ENCODE peak calls at places on chromosomes 12 and 14, in seven cellular contexts. H is HCT116, M is HepG2, Z is GM12878, R is HL-60, A is SK-N-SH, T is GM23338. D is an unnamed sample.

GRCh38 chr14:96997269-96997668 is 200.1 kb downstream of the VRK1 start:
- DNase-seq in M (no peak), R (no peak), A (no peak), Z (no peak), H (no peak), T (no peak), D (no peak)

GRCh38 chr12:42213954-42214426 is 24.1 kb downstream of the YAF2 start:
- DNase-seq in A (no peak), R (no peak), M (no peak), Z (no peak), H (no peak), T (no peak), D (no peak)

GRCh38 chr12:129819391-129819790 is 84.4 kb downstream of the TMEM132D start:
- DNase-seq in Z (no peak), A (no peak), M (no peak), R (no peak), T (no peak), H (no peak), D (no peak)

GRCh38 chr12:3132636-3133409 is 55.6 kb downstream of the TSPAN9 start:
- DNase-seq in Z (no peak), R (no peak), A (peak), M (no peak), T (peak), H (no peak), D (no peak)

GRCh38 chr14:74888164-74889158 is 6.7 kb downstream of the DLST start:
- DNase-seq in Z (no peak), R (no peak), A (no peak), M (no peak), T (no peak), H (peak), D (no peak)

GRCh38 chr12:84270470-84271140 is 642.0 kb downstream of the SLC6A15 start:
- DNase-seq in Z (no peak), A (no peak), T (peak), M (no peak), H (no peak), R (no peak), D (no peak)

GRCh38 chr12:76551482-76551888 is 8.1 kb downstream of the OSBPL8 start:
- DNase-seq in T (no peak), H (no peak), M (no peak), A (no peak), R (no peak), Z (no peak), D (no peak)

GRCh38 chr12:119642986-119643385 is 24.9 kb upstream of the PRKAB1 start:
- DNase-seq in H (no peak), M (no peak), T (peak), Z (no peak), R (no peak), A (no peak), D (no peak)

GRCh38 chr12:71871116-71871515 is 31.6 kb downstream of the TBC1D15 start:
- DNase-seq in M (no peak), T (no peak), H (no peak), A (no peak), Z (no peak), R (no peak), D (no peak)

GRCh38 chr12:80714055-80714454 is 2.7 kb upstream of the MYF5 start:
- DNase-seq in R (no peak), A (no peak), T (peak), H (no peak), M (no peak), Z (no peak), D (no peak)

GRCh38 chr12:32063796-32064195 is 42.9 kb upstream of the BICD1 start:
- DNase-seq in T (no peak), R (no peak), A (no peak), M (no peak), H (no peak), Z (no peak), D (no peak)

GRCh38 chr12:11703378-11703777 is 53.9 kb downstream of the ETV6 start:
- DNase-seq in T (no peak), H (no peak), Z (no peak), A (no peak), M (no peak), R (no peak), D (no peak)

GRCh38 chr14:34911209-34912150 is 36.3 kb upstream of the BAZ1A start:
- DNase-seq in T (no peak), Z (no peak), A (no peak), M (no peak), H (no peak), R (no peak), D (no peak)

GRCh38 chr14:97776890-97777564 is 979.8 kb downstream of the VRK1 start:
- DNase-seq in M (no peak), Z (no peak), A (no peak), T (no peak), H (no peak), R (no peak), D (no peak)

GRCh38 chr12:110563702-110564470 is 19.2 kb downstream of the PPTC7 start:
- DNase-seq in T (no peak), M (no peak), A (no peak), R (no peak), Z (no peak), H (no peak), D (no peak)

GRCh38 chr12:79725987-79726386 is 35.2 kb upstream of the PAWR start:
- DNase-seq in R (no peak), Z (no peak), H (no peak), A (no peak), T (no peak), M (no peak), D (no peak)

GRCh38 chr14:104843442-104844305 is 21.4 kb upstream of the CEP170B start:
- DNase-seq in R (no peak), H (no peak), A (peak), T (peak), Z (no peak), M (no peak), D (no peak)

GRCh38 chr14:103186894-103187586 is 63.8 kb downstream of the TNFAIP2 start:
- DNase-seq in M (peak), Z (no peak), R (no peak), T (peak), A (no peak), H (no peak), D (no peak)

GRCh38 chr14:95319312-95320075 is at the start of gene CLMN:
- DNase-seq in A (peak), M (no peak), R (peak), H (peak), Z (no peak), T (peak), D (no peak)

GRCh38 chr12:93048646-93049045 is 119.6 kb upstream of the EEA1 start:
- DNase-seq in Z (no peak), M (peak), A (no peak), R (no peak), H (no peak), T (no peak), D (no peak)

GRCh38 chr14:46550836-46551235 is 100.7 kb downstream of the RPL10L start:
- DNase-seq in Z (no peak), H (no peak), T (no peak), A (no peak), R (no peak), M (no peak), D (no peak)

GRCh38 chr12:47947273-47947672 is 16.1 kb upstream of the TMEM106C start:
- DNase-seq in M (no peak), Z (no peak), A (no peak), R (no peak), T (no peak), H (no peak), D (no peak)

DNA sequence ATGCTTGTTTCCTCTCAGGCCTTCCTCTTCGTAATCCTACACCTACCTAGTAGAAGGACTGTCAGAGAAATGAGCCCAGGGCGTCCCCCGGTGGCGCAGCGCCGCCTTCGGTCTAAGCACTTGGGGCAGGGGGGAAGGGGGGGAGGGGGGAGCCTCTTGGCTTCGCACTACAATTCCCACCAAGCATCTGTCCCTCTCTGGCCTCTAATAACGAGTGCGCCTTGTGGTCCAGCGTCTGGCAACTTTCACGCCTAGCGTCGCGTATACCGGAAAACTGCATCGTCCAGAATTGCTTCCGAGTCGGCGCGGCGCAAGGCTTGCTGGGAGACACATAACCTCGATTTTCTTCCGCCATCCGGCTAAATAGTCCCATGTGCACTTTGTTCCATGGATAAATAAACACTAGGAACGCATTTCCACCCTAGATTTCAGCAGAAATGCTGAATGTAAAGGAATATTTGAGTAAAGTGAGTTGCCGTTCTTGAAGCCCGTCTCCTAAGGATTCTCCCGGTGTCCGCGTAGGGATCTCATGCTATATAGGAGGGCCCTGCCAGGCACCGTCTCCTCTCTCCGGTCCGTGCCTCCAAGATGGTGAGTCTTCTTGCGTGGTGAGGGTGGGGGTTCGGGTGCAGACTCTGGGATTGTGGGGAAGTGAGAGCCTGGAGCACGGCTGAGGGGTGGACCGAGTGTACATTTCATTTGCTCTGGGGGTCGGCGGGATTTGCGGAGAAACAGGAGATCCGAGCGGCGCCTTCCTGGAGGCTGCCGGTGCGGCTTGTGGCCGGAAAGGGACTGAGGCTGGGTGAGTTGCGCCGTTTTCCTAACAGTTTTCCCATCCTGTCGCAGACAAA is at the start of gene RPS26:
- DNase-seq in Z (peak), A (peak), T (peak), R (peak), H (peak), M (peak), D (peak)
- TF ChIP-seq REST in Z (peak), A (peak), T (no peak), R (peak), H (no peak), M (no peak), D (peak)

DNA sequence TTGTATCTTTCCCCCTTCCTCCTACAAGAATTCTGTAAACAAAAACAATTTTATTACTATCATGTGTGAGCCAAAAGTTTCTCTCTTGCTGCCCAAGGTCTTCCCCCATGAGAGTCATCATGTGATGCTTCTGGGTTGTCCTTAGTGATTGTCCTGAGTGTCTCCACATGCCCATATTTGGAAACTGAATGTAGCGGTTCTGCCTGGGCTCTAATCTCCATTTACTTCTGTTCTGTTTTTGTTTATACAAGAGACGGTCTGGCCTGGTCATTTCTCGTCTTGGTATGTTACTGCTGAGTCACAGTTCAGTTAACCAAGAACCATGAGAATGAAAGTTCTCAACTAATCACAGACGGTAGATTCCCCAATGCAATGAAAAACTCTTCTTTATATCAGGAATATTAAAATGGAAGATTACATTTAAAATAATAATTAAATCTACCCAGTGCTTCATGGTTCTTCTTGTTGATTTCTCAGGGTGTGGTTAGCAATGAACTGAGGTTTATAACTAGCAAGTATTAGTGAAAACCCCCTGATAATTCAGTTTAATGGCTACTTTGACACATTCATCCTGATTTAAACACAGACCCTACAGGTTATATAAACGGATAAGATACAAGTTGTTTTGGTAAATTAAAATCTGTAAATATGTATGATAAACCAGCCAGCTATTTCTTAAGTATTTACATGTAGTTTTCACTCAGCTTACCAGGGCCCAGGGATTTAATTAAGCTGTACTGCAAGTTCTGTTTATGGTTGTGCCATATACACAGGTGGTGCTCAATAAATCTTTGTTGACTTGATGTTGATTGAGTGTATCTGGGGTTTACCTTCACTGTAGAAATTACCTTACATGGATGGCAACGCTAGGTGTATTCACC is 81.1 kb downstream of the PELI2 start:
- DNase-seq in M (no peak), A (no peak), H (no peak), R (peak), T (no peak), Z (peak), D (no peak)
- TF ChIP-seq POLR2AphosphoS5 in M (no peak), A (no peak), H (no peak), R (no peak), T (no peak), Z (no peak), D (no peak)

DNA sequence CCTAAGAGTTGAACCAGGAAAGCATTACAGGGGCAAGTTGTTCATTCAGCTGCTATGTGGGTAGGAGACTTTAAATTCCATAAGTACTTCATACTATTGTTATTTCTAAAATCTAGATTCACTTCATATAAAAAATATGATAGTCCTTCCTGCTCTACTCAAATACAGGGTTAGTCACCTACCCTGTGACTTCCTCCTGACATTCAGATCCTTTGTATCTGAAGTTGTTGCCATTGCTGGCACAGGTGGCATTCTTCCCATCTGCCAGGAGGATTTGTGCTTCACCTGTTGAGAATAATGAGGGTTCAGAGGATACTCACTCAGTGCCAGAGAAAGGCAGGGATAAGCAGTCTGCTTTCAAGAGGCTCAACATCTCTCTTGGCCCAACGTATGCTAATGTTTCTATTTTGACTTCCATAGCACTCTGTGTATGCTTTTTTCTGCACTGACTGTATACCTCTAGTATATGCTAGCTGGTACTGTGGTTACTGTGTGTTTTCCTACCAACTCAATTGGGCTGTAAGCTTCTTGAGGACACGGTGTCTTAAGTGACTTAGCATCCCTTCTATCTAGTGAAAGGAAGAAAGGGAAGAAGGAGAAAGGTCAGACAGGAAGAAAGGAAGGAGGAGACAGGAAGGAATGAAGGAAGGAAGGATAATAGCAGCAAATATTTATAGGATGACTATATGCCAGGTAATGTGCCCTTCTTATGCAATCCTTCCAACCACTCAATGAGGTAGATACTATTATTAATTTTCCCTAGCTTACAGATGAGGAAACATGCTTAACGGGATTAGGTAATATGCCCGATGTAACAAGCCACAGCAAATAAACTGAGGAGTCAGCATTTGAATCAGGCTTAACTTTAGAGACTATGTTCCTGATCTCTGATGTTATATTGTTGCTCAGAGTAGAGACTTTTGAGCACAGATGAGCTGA is 38.5 kb upstream of the FGF6 start:
- DNase-seq in R (no peak), A (no peak), T (no peak), H (no peak), M (no peak), Z (no peak), D (no peak)
- H3K4me3 ChIP-seq in R (no peak), A (no peak), T (no peak), H (no peak), M (no peak), Z (no peak), D (no peak)

GRCh38 chr12:116525418-116526001 is 33.7 kb upstream of the MAP1LC3B2 start:
- DNase-seq in T (peak), M (no peak), A (no peak), H (peak), R (no peak), Z (no peak), D (no peak)
- TF ChIP-seq REST in T (no peak), M (no peak), A (no peak), H (no peak), R (no peak), Z (no peak), D (no peak)

DNA sequence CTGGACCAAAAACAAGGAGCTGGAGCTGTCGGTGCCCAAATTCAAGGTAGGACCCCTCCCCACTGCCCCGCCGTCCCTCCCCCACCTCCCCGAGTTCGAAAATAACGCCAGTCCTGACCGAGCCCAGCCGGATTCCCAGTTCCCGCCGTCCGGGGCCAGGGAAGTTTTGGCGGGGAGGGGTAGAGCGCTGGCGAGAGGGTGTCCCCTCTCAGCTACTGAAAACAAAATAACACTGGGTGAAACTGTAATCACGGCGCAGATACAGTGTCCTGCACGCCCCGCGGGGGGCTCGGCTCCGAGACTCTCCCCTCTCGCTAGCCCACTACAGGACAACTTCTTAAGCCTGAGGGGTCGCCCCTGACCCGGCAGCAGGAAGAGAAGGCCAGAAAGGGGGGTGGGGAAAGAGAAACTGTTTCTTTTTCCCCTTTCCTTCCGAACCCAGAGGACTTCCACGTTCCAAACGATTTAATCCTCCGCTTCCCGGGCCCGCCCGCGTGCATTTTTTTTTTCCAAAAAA is 1.4 kb downstream of the SETD1B start:
- DNase-seq in R (peak), T (no peak), A (peak), H (no peak), Z (no peak), M (no peak), D (no peak)
- TF ChIP-seq POLR2AphosphoS5 in R (no peak), T (no peak), A (no peak), H (no peak), Z (no peak), M (no peak), D (no peak)

GRCh38 chr12:89347325-89347829 is 4.9 kb downstream of the DUSP6 start:
- DNase-seq in Z (no peak), T (no peak), H (no peak), R (no peak), A (no peak), M (no peak), D (no peak)
- H3K4me3 ChIP-seq in Z (no peak), T (peak), H (no peak), R (no peak), A (no peak), M (peak), D (no peak)